ENCODE peak calls at places on chromosomes 5 and 9, in eight cellular contexts. A is effector CD4-positive, alpha-beta T cell; N is NCI-H1092; T is HTR-8/SVneo; Q is NCI-H774; S is foreskin fibroblast; X is stimulated activated CD4-positive, alpha-beta T cell treated with anti-CD3 and anti-CD28 coated beads, Interleukin-2, amount 100 ng/mL, for 24 hours; O is body of pancreas. Y is an unnamed sample.

GRCh38 chr9:100229136-100229535 is 123.6 kb downstream of the TEX10 start:
- DNase-seq in N (no peak), T (no peak), S (no peak), O (no peak), A (no peak), Q (no peak), X (no peak), Y (no peak)

GRCh38 chr5:72503888-72504491 is 3.2 kb downstream of the ZNF366 start:
- DNase-seq in X (no peak), A (no peak), Q (no peak), O (peak; percentile 8), T (peak; percentile 41), N (no peak), S (peak; percentile 79), Y (no peak)

GRCh38 chr9:38058452-38059232 is 10.4 kb downstream of the SHB start:
- DNase-seq in N (no peak), A (no peak), X (no peak), O (no peak), S (no peak), Q (no peak), T (no peak), Y (no peak)

GRCh38 chr5:181283347-181283746 is 22.4 kb upstream of the TRIM52 start:
- DNase-seq in T (no peak), S (no peak), O (no peak), X (no peak), N (no peak), A (no peak), Q (no peak), Y (no peak)

GRCh38 chr9:109652971-109653370 is 127.0 kb upstream of the PALM2AKAP2 start:
- DNase-seq in T (peak; percentile 39), S (peak; percentile 20), O (no peak), X (no peak), Q (no peak), A (no peak), N (peak; percentile 38), Y (no peak)

GRCh38 chr9:78031271-78031825 is at the start of gene GNAQ:
- DNase-seq in N (peak; percentile 61), X (peak; percentile 48), Q (no peak), T (no peak), S (no peak), A (no peak), O (peak; percentile 20), Y (no peak)

GRCh38 chr5:96053063-96053735 is 91.5 kb upstream of the ELL2 start:
- DNase-seq in X (no peak), A (no peak), T (no peak), S (no peak), N (no peak), O (no peak), Q (no peak), Y (no peak)

GRCh38 chr5:9188131-9188530 is 357.7 kb downstream of the SEMA5A start:
- DNase-seq in S (peak; percentile 87), T (no peak), Q (no peak), X (no peak), O (no peak), A (no peak), N (no peak), Y (peak; percentile 47)

GRCh38 chr9:4987996-4988421 is 2.9 kb downstream of the JAK2 start:
- DNase-seq in S (peak; percentile 37), A (peak; percentile 56), Q (peak; percentile 50), X (peak; percentile 69), T (peak; percentile 61), O (peak; percentile 52), N (peak; percentile 67), Y (no peak)

GRCh38 chr5:77984587-77984986 is 208.4 kb upstream of the TBCA start:
- DNase-seq in S (no peak), O (no peak), N (no peak), X (no peak), A (no peak), Q (no peak), T (no peak), Y (no peak)

GRCh38 chr9:8845808-8846207 is 1046.2 kb upstream of the DMAC1 start:
- DNase-seq in T (no peak), O (no peak), Q (no peak), X (no peak), A (no peak), S (no peak), N (peak; percentile 51), Y (no peak)

GRCh38 chr9:113219186-113219936 is 1.7 kb downstream of the FKBP15 start:
- DNase-seq in Q (no peak), T (no peak), N (no peak), A (no peak), S (no peak), O (no peak), X (no peak), Y (no peak)

GRCh38 chr5:9714187-9714586 is 84.0 kb upstream of the TAS2R1 start:
- DNase-seq in A (no peak), O (no peak), X (no peak), S (peak; percentile 76), N (no peak), Q (no peak), T (no peak), Y (no peak)

GRCh38 chr5:107365355-107366109 is 305.2 kb downstream of the EFNA5 start:
- DNase-seq in X (no peak), A (no peak), Q (no peak), N (no peak), S (peak; percentile 46), T (no peak), O (no peak), Y (no peak)

GRCh38 chr5:87872986-87873385 is 395.7 kb downstream of the TMEM161B start:
- DNase-seq in S (no peak), T (no peak), A (no peak), N (no peak), X (no peak), O (no peak), Q (peak; percentile 15), Y (no peak)

GRCh38 chr9:17509698-17510097 is 69.2 kb upstream of the SH3GL2 start:
- DNase-seq in O (no peak), A (no peak), S (no peak), T (no peak), Q (no peak), X (no peak), N (no peak), Y (no peak)

GRCh38 chr5:14464101-14464500 is 117.5 kb upstream of the OTULINL start:
- DNase-seq in X (no peak), A (no peak), O (no peak), Q (no peak), T (no peak), N (no peak), S (no peak), Y (no peak)

GRCh38 chr9:131562032-131562959 is 17.0 kb downstream of the PRRT1B start:
- DNase-seq in Q (no peak), N (no peak), X (no peak), A (no peak), S (no peak), T (peak; percentile 20), O (no peak), Y (no peak)

GRCh38 chr5:121693864-121694263 is 157.8 kb upstream of the FTMT start:
- DNase-seq in A (no peak), T (no peak), O (no peak), X (no peak), S (no peak), N (no peak), Q (no peak), Y (no peak)

GRCh38 chr9:95736370-95736769 is 139.1 kb upstream of the ERCC6L2 start:
- DNase-seq in O (no peak), Q (no peak), A (no peak), S (no peak), T (peak; percentile 10), X (no peak), N (no peak), Y (no peak)

GRCh38 chr5:176538985-176539384 is 1.8 kb upstream of the RNF44 start:
- DNase-seq in N (no peak), T (no peak), S (no peak), Q (no peak), X (no peak), A (no peak), O (no peak), Y (no peak)

GRCh38 chr5:10592598-10592997 is 28.7 kb downstream of the ANKRD33B start:
- DNase-seq in O (no peak), N (no peak), S (no peak), X (no peak), T (no peak), A (no peak), Q (no peak), Y (no peak)

GRCh38 chr5:66849803-66850202 is 253.6 kb downstream of the MAST4 start:
- DNase-seq in Q (no peak), O (no peak), X (no peak), S (peak; percentile 37), N (no peak), A (no peak), T (no peak), Y (no peak)

GRCh38 chr5:99955962-99956361 is 579.2 kb upstream of the FAM174A start:
- DNase-seq in A (no peak), Q (no peak), T (no peak), N (no peak), X (no peak), O (no peak), S (no peak), Y (no peak)

GRCh38 chr5:179730356-179730755 is 2.3 kb upstream of the MAML1 start:
- DNase-seq in A (no peak), Q (no peak), T (no peak), O (no peak), S (no peak), N (no peak), X (no peak), Y (no peak)

GRCh38 chr9:109923826-109924225 is 143.8 kb downstream of the PALM2AKAP2 start:
- DNase-seq in T (no peak), S (no peak), O (no peak), A (no peak), X (no peak), Q (peak; percentile 19), N (no peak), Y (no peak)

GRCh38 chr9:123954921-123955320 is 25.0 kb upstream of the DENND1A start:
- DNase-seq in A (no peak), T (no peak), O (peak; percentile 3), X (no peak), S (peak; percentile 51), N (no peak), Q (no peak), Y (no peak)

GRCh38 chr9:97276310-97276852 is 31.1 kb upstream of the CCDC180 start:
- DNase-seq in X (no peak), N (no peak), T (no peak), S (no peak), A (no peak), Q (no peak), O (no peak), Y (no peak)

GRCh38 chr5:67815455-67816391 is 399.8 kb upstream of the PIK3R1 start:
- DNase-seq in N (no peak), Q (no peak), O (peak; percentile 62), T (no peak), A (no peak), X (no peak), S (no peak), Y (no peak)

GRCh38 chr5:172455511-172456061 is 1.3 kb upstream of the SH3PXD2B start:
- DNase-seq in N (no peak), X (no peak), T (no peak), O (no peak), S (peak; percentile 57), Q (no peak), A (no peak), Y (no peak)

GRCh38 chr5:152505442-152506042 is 100.5 kb upstream of the NMUR2 start:
- DNase-seq in Q (peak; percentile 79), T (peak; percentile 27), X (peak; percentile 46), O (peak; percentile 65), N (peak; percentile 40), S (peak; percentile 12), A (peak; percentile 7), Y (peak; percentile 12)